ENCODE peak calls at places on chromosome 9, in nine cellular contexts. S, M, A, Q, H, T, E, P and V are unnamed samples.

GRCh38 chr9:83060557-83060956 is 2.4 kb downstream of the RASEF start:
- DNase-seq in P (no peak), T (peak; percentile 8), E (no peak), H (no peak), S (no peak), A (no peak), Q (no peak), M (no peak), V (no peak)

GRCh38 chr9:38322937-38323336 is 69.6 kb upstream of the ALDH1B1 start:
- DNase-seq in E (no peak), H (no peak), A (no peak), S (no peak), Q (no peak), P (no peak), M (no peak), T (no peak), V (no peak)

GRCh38 chr9:134413890-134414731 is 87.9 kb downstream of the RXRA start:
- DNase-seq in P (peak; percentile 57), A (peak; percentile 85), M (peak; percentile 76), E (peak; percentile 78), S (peak; percentile 87), H (no peak), Q (peak; percentile 51), T (peak; percentile 84), V (peak; percentile 86)

GRCh38 chr9:1238407-1238806 is 188.2 kb downstream of the DMRT2 start:
- DNase-seq in T (peak; percentile 18), A (no peak), P (no peak), H (no peak), S (no peak), M (no peak), E (no peak), Q (no peak), V (no peak)

GRCh38 chr9:70829591-70830265 is 291.7 kb downstream of the TRPM3 start:
- DNase-seq in H (no peak), A (no peak), E (no peak), T (no peak), P (no peak), M (no peak), S (no peak), Q (no peak), V (no peak)

GRCh38 chr9:130343445-130343918 is 77.9 kb downstream of the HMCN2 start:
- DNase-seq in Q (no peak), T (no peak), P (no peak), S (no peak), H (peak; percentile 45), M (no peak), E (no peak), A (no peak), V (no peak)

GRCh38 chr9:134630861-134631260 is 10.7 kb upstream of the COL5A1 start:
- DNase-seq in Q (no peak), T (no peak), P (no peak), S (no peak), E (no peak), H (no peak), A (peak; percentile 18), M (no peak), V (no peak)

GRCh38 chr9:99851028-99851822 is 29.5 kb downstream of the NR4A3 start:
- DNase-seq in M (no peak), E (no peak), T (no peak), Q (no peak), H (no peak), P (no peak), A (no peak), S (no peak), V (no peak)

GRCh38 chr9:7534211-7534935 is 265.2 kb downstream of the DMAC1 start:
- DNase-seq in T (no peak), A (no peak), H (peak; percentile 13), E (no peak), M (no peak), P (no peak), Q (no peak), S (no peak), V (no peak)

GRCh38 chr9:130461218-130461630 is 16.5 kb downstream of the ASS1 start:
- DNase-seq in M (peak; percentile 18), Q (no peak), H (peak; percentile 78), T (peak; percentile 16), A (peak; percentile 81), S (no peak), P (no peak), E (peak; percentile 48), V (peak; percentile 48)

GRCh38 chr9:86741311-86742215 is 205.7 kb downstream of the GAS1 start:
- DNase-seq in M (peak; percentile 45), T (peak; percentile 97), H (peak; percentile 82), E (peak; percentile 83), Q (no peak), S (peak; percentile 64), A (no peak), P (no peak), V (peak; percentile 46)

GRCh38 chr9:131676431-131676972 is 63.4 kb downstream of the RAPGEF1 start:
- DNase-seq in E (no peak), Q (no peak), T (no peak), M (no peak), A (no peak), S (no peak), H (no peak), P (no peak), V (no peak)

DNA sequence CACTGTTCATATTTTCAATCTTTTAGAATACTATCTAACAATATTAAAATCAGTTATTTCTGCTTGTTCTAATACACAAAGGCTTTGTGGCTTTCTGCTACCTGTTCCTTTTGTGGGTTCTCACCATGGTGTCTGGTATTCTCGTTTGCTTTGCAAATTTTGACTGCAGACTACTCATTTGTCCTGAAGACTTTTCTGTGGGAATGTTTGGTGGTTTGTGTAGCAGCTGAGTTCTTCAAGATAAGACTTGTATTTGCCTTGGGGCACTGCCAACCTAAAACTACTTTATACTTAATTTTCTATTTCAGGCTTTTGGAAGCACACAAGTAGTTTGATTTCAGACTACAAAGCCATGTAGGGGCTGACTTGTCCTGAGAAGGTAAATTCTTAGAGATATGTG is 11.1 kb downstream of the IL33 start:
- DNase-seq in E (peak; percentile 86), A (no peak), M (peak; percentile 42), T (peak; percentile 82), P (no peak), S (peak; percentile 70), H (no peak), Q (no peak), V (peak; percentile 62)
- H3K4me3 ChIP-seq in E (no peak overlapping the region), A (no peak overlapping the region), M (no peak overlapping the region), T (no peak overlapping the region), P (no peak overlapping the region), S (no peak overlapping the region), H (no peak overlapping the region), Q (no peak overlapping the region), V (no peak overlapping the region)

GRCh38 chr9:123431581-123431980 is 75.6 kb downstream of the CRB2 start:
- DNase-seq in A (no peak), M (no peak), Q (no peak), P (no peak), S (no peak), H (no peak), T (no peak), E (peak; percentile 9), V (no peak)

GRCh38 chr9:123437201-123437600 is 81.2 kb downstream of the CRB2 start:
- DNase-seq in M (no peak), S (no peak), P (no peak), A (no peak), Q (no peak), H (no peak), E (no peak), T (no peak), V (no peak)

GRCh38 chr9:123435471-123435870 is 79.5 kb downstream of the CRB2 start:
- DNase-seq in P (no peak), T (no peak), A (no peak), H (no peak), M (no peak), Q (no peak), S (no peak), E (no peak), V (no peak)

GRCh38 chr9:123432331-123433236 is 76.6 kb downstream of the CRB2 start:
- DNase-seq in E (no peak), P (no peak), M (no peak), H (no peak), Q (no peak), A (no peak), T (no peak), S (no peak), V (no peak)

GRCh38 chr9:123434619-123435240 is 78.7 kb downstream of the CRB2 start:
- DNase-seq in A (no peak), E (peak; percentile 12), S (peak; percentile 9), H (peak; percentile 45), Q (no peak), P (no peak), T (no peak), M (no peak), V (no peak)
- TF ChIP-seq CTCF in A (no peak), E (peak; percentile 26), S (peak; percentile 46), H (no peak), Q (peak; percentile 24), P (no peak), T (no peak), M (no peak), V (no peak)

GRCh38 chr9:127912882-127913281 is 4.0 kb downstream of the ST6GALNAC4 start:
- DNase-seq in H (no peak), A (no peak), S (no peak), E (no peak), T (no peak), Q (no peak), P (no peak), M (no peak), V (no peak)

GRCh38 chr9:127913682-127914081 is 3.2 kb downstream of the ST6GALNAC4 start:
- DNase-seq in A (peak; percentile 34), H (no peak), E (no peak), P (no peak), M (no peak), Q (no peak), S (no peak), T (no peak), V (no peak)

GRCh38 chr9:127910613-127911205 is 6.1 kb downstream of the ST6GALNAC4 start:
- DNase-seq in H (no peak), E (peak; percentile 58), T (no peak), A (no peak), Q (no peak), M (peak; percentile 61), S (no peak), P (no peak), V (peak; percentile 50)

GRCh38 chr9:127909839-127910273 is 7.0 kb downstream of the ST6GALNAC4 start:
- DNase-seq in P (no peak), E (no peak), H (no peak), M (no peak), A (no peak), Q (no peak), S (no peak), T (no peak), V (no peak)

DNA sequence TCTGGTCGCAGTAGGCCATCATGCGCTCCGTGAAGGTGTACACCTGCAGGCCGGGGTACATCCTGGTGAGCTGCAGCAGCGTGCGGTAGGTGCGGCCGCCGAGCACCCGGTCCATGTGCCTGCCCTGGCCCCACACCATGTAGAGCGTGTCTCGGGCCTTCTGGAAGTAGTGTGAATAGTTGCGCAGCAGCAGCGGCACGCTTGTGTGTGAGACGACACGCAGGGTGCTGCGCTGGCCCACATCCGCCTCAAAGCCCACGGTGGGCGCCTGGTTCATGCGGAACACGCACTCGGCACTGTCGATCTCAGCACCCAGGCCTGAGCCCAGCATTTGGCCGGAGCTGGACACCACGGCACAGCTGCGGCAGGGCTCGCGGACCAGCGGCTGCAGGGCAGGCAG is 4.5 kb downstream of the ST6GALNAC4 start:
- DNase-seq in H (no peak), P (no peak), Q (no peak), A (no peak), E (no peak), S (no peak), M (no peak), T (no peak), V (no peak)
- H3K4me3 ChIP-seq in H (no peak overlapping the region), P (no peak overlapping the region), Q (no peak overlapping the region), A (no peak overlapping the region), E (no peak overlapping the region), S (no peak overlapping the region), M (no peak overlapping the region), T (no peak overlapping the region), V (no peak overlapping the region)

GRCh38 chr9:136267261-136268111 is 21.9 kb upstream of the QSOX2 start:
- DNase-seq in Q (no peak), H (peak; percentile 89), M (peak; percentile 82), S (peak; percentile 66), T (peak; percentile 66), A (peak; percentile 94), E (peak; percentile 89), P (peak; percentile 21), V (peak; percentile 90)
- TF ChIP-seq CTCF in Q (peak; percentile 44), H (peak; percentile 29), M (peak; percentile 29), S (peak; percentile 52), T (peak; percentile 40), A (no peak), E (peak; percentile 50), P (peak; percentile 28), V (peak; percentile 29)